ENCODE peak calls at places on chromosomes 6 and 20, in six cellular contexts. M is testis, W is adrenal gland, C is left lung, G is A549, J is HCT116. S is an unnamed sample. For H3K9me3, the result is how much of the 10 kb centered on the place peaks cover.

GRCh38 chr6:103578115-103578514 is 1281.6 kb downstream of the HACE1 start:
- DNase-seq in M (no peak), W (no peak), C (no peak), G (no peak), J (no peak), S (no peak)

GRCh38 chr6:122996797-122997520 is 924 bp downstream of the CLVS2 start:
- DNase-seq in M (no peak), W (no peak), C (no peak), G (no peak), J (no peak), S (no peak)

GRCh38 chr6:143136647-143137046 is 76.0 kb downstream of the AIG1 start:
- DNase-seq in M (no peak), W (no peak), C (no peak), G (no peak), J (no peak), S (no peak)

GRCh38 chr6:46525583-46525982 is 34.3 kb upstream of the RCAN2 start:
- DNase-seq in M (no peak), W (no peak), C (no peak), G (no peak), J (no peak), S (no peak)

GRCh38 chr20:22801528-22801927 is 217.2 kb upstream of the FOXA2 start:
- DNase-seq in M (no peak), W (no peak), C (no peak), G (no peak), J (no peak), S (no peak)

GRCh38 chr20:8095648-8096572 is 36.2 kb upstream of the PLCB1 start:
- DNase-seq in M (no peak), W (no peak), C (no peak), G (no peak), J (no peak), S (no peak)

GRCh38 chr6:15872252-15873103 is 209.7 kb upstream of the DTNBP1 start:
- DNase-seq in M (no peak), W (peak), C (no peak), G (no peak), J (no peak), S (no peak)

GRCh38 chr20:24350923-24351368 is 118.5 kb upstream of the SYNDIG1 start:
- DNase-seq in M (no peak), W (no peak), C (no peak), G (no peak), J (no peak), S (no peak)

GRCh38 chr6:52293067-52293466 is 8.5 kb upstream of the MCM3 start:
- DNase-seq in M (no peak), W (no peak), C (no peak), G (no peak), J (no peak), S (no peak)

GRCh38 chr6:70310063-70310694 is 7.3 kb upstream of the COL9A1 start:
- DNase-seq in M (no peak), W (no peak), C (no peak), G (peak), J (peak), S (no peak)

GRCh38 chr20:3813758-3814581 is 6.4 kb upstream of the AP5S1 start:
- DNase-seq in M (no peak), W (no peak), C (no peak), G (no peak), J (no peak), S (no peak)

GRCh38 chr6:22295145-22295544 is 1.7 kb downstream of the PRL start:
- DNase-seq in M (no peak), W (no peak), C (no peak), G (no peak), J (no peak), S (no peak)

DNA sequence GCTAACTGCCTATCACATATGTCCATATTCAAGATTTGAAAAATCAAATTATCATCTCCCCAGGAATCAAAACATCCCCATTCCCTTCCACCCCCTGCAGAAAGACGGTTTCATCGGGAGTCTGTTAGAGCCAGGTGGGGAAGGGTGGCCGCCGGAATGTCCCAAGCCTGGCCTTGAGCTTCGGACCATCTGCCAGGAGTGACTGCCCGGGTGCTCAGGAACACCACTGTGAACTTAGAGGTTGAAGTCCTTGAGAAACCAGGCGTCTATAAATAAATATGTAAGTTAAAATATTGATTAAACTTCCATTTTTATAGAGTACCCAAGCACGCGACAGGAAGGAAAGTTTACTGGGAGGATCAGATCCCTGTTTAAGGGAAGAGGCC is 250.8 kb downstream of the DLL1 start:
- DNase-seq in M (no peak), W (no peak), C (no peak), G (no peak), J (no peak), S (no peak)
- H3K9me3 ChIP-seq in M (under half), W (under half), C (under half), G (under half), J (under half), S (under half)

GRCh38 chr20:61813791-61814190 is 251.9 kb downstream of the TAF4 start:
- DNase-seq in M (no peak), W (no peak), C (peak), G (no peak), J (no peak), S (no peak)

GRCh38 chr20:61814244-61814643 is 251.4 kb downstream of the TAF4 start:
- DNase-seq in M (no peak), W (no peak), C (peak), G (no peak), J (no peak), S (no peak)

GRCh38 chr20:61814726-61815125 is 251.0 kb downstream of the TAF4 start:
- DNase-seq in M (no peak), W (no peak), C (peak), G (no peak), J (no peak), S (no peak)

GRCh38 chr20:61812121-61812520 is 253.6 kb downstream of the TAF4 start:
- DNase-seq in M (no peak), W (no peak), C (peak), G (no peak), J (no peak), S (no peak)

DNA sequence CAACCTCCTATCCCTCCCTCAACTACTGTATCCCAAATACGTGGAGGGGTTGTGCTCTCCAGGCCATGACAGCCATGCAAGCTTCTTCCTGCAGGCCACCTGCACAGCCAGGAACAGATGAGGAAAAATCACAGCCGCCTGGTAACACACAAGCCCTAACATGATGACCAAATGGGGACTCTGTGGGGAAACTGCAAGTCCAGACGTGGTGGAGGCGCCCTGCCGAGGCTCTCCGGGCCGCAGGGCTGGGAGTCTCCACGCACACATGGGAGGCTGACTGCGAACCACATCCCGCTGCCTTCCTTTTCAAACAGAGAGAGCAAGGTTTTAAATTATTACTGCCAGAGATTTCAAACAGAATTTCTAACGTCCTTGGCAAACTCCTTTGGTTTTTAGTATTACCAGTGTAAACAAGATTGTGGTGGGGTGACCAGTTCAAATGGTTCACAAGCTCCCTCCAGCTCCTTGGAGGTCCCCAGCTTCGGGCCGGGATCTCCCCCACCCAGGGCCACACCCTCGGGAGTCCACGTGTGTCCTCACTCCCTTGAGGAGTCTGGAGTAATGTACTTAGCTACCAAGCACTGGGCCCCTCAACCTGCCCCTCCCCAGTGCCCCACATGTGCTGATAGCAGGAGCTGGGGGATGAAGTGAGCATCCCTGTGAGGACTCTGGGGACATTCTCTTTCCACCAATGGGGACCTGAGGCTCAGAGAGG is 252.8 kb downstream of the TAF4 start:
- DNase-seq in M (no peak), W (no peak), C (peak), G (no peak), J (no peak), S (no peak)
- H3K9me3 ChIP-seq in M (under half), W (under half), C (under half), G (under half), J (under half), S (under half)

GRCh38 chr6:167660944-167661343 is 165.8 kb upstream of the AFDN start:
- DNase-seq in M (no peak), W (no peak), C (no peak), G (no peak), J (no peak), S (no peak)
- H3K9me3 ChIP-seq in M (under half), W (under half), C (under half), G (under half), J (under half), S (under half)

GRCh38 chr20:29299811-29300578 is 1957.5 kb upstream of the DEFB115 start:
- DNase-seq in M (no peak), W (no peak), C (no peak), G (no peak), J (no peak), S (no peak)
- H3K9me3 ChIP-seq in M (under half), W (under half), C (under half), G (under half), J (under half), S (under half)

GRCh38 chr6:170025341-170026271 is 265.3 kb downstream of the DLL1 start:
- DNase-seq in M (peak), W (peak), C (peak), G (no peak), J (no peak), S (no peak)
- H3K9me3 ChIP-seq in M (under half), W (under half), C (under half), G (under half), J (under half), S (under half)

GRCh38 chr6:53557005-53557715 is 12.3 kb upstream of the GCLC start:
- DNase-seq in M (no peak), W (no peak), C (no peak), G (no peak), J (no peak), S (no peak)
- H3K9me3 ChIP-seq in M (under half), W (under half), C (under half), G (under half), J (under half), S (under half)

GRCh38 chr20:59667131-59667530 is 62.8 kb downstream of the PHACTR3 start:
- DNase-seq in M (no peak), W (no peak), C (no peak), G (no peak), J (no peak), S (no peak)

GRCh38 chr20:59665656-59666555 is 61.6 kb downstream of the PHACTR3 start:
- DNase-seq in M (no peak), W (no peak), C (no peak), G (no peak), J (no peak), S (no peak)

GRCh38 chr20:59664389-59665055 is 60.2 kb downstream of the PHACTR3 start:
- DNase-seq in M (no peak), W (no peak), C (no peak), G (no peak), J (no peak), S (no peak)

GRCh38 chr20:59667981-59668515 is 63.7 kb downstream of the PHACTR3 start:
- DNase-seq in M (no peak), W (no peak), C (no peak), G (no peak), J (no peak), S (no peak)

DNA sequence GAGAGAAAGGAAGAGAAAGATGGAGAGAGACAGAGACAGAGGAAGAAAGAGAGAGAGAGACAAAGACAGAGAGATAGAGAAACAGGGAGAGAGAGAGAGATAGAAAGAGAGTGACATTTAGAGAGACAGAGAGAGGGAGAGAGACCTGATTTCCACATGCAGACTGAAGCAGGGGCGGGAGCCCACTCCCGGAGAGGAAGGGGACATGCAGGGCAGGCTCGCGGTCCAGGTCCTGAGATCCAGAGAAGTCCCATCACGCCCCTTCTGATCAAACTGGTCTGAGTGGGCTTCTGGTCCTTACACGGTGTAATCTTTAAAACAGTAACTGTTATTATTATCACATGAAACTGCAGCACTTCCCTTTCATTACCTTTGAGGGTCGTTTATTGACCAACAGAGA is 62.2 kb downstream of the PHACTR3 start:
- DNase-seq in M (no peak), W (no peak), C (no peak), G (no peak), J (no peak), S (no peak)
- H3K9me3 ChIP-seq in M (under half), W (under half), C (under half), G (under half), J (under half), S (under half)

GRCh38 chr20:60976913-60977312 is 275.1 kb upstream of the CDH4 start:
- DNase-seq in M (no peak), W (no peak), C (no peak), G (no peak), J (no peak), S (no peak)
- H3K9me3 ChIP-seq in M (under half), W (under half), C (under half), G (under half), J (under half), S (under half)